ENCODE peak calls at places on chromosome 1, in seven cellular contexts. I is tibial artery; P is neuronal stem cell; A is NCI-H1105; C is stimulated activated CD4-positive, alpha-beta T cell treated with anti-CD3 and anti-CD28 coated beads, Interleukin-4, amount 100 ng/mL, for 4 hours; U is activated CD8-positive, alpha-beta memory T cell treated with anti-CD3 and anti-CD28 coated beads, Interleukin-2, amount 50 U/mL, for 48 hours; E is LoVo. J is an unnamed sample.
A peak's percentile ranks its signal among the peaks of the same experiment; 100 is the strongest.

GRCh38 chr1:91498498-91499245 is 2.0 kb upstream of the CDC7 start:
- DNase-seq in C (no peak), E (no peak), P (no peak), U (no peak), A (no peak), I (no peak), J (no peak)

GRCh38 chr1:78520216-78520615 is 29.4 kb downstream of the PTGFR start:
- DNase-seq in E (no peak), P (no peak), A (no peak), C (no peak), I (no peak), U (no peak), J (no peak)

GRCh38 chr1:27600500-27601175 is 3.3 kb downstream of the AHDC1 start:
- DNase-seq in C (no peak), I (no peak), P (no peak), A (no peak), U (no peak), E (no peak), J (no peak)

GRCh38 chr1:192887426-192887825 is 78.6 kb downstream of the RGS2 start:
- DNase-seq in I (no peak), U (no peak), A (no peak), E (no peak), P (no peak), C (no peak), J (no peak)

GRCh38 chr1:237713886-237714285 is 176.8 kb downstream of the ZP4 start:
- DNase-seq in A (no peak), I (no peak), E (no peak), C (no peak), P (no peak), U (no peak), J (no peak)

GRCh38 chr1:87404306-87404705 is 75.6 kb downstream of the LMO4 start:
- DNase-seq in C (no peak), U (no peak), A (no peak), P (no peak), I (no peak), E (peak; percentile 15), J (no peak)

GRCh38 chr1:2559509-2560298 is 3.5 kb downstream of the TNFRSF14 start:
- DNase-seq in C (no peak), A (no peak), U (no peak), E (no peak), I (no peak), P (no peak), J (no peak)

GRCh38 chr1:8862528-8862927 is 16.0 kb downstream of the ENO1 start:
- DNase-seq in U (peak; percentile 73), I (no peak), A (no peak), P (no peak), E (no peak), C (peak; percentile 38), J (no peak)

GRCh38 chr1:234605983-234606730 is 3.8 kb downstream of the IRF2BP2 start:
- DNase-seq in C (peak; percentile 76), P (no peak), A (peak; percentile 23), U (no peak), E (no peak), I (no peak), J (no peak)

GRCh38 chr1:221715321-221716169 is 26.3 kb downstream of the DUSP10 start:
- DNase-seq in P (no peak), A (peak; percentile 85), U (no peak), I (no peak), C (no peak), E (no peak), J (no peak)

GRCh38 chr1:9251501-9251900 is 16.9 kb downstream of the H6PD start:
- DNase-seq in E (no peak), A (no peak), U (no peak), P (no peak), I (no peak), C (no peak), J (no peak)

GRCh38 chr1:118294817-118295486 is 109.9 kb upstream of the SPAG17 start:
- DNase-seq in P (no peak), I (no peak), A (no peak), U (no peak), E (no peak), C (no peak), J (no peak)

GRCh38 chr1:71049951-71050598 is 2.5 kb upstream of the PTGER3 start:
- DNase-seq in I (no peak), U (no peak), C (no peak), A (peak; percentile 45), E (peak; percentile 69), P (peak; percentile 70), J (no peak)

GRCh38 chr1:172914517-172915144 is 136.1 kb downstream of the TNFSF18 start:
- DNase-seq in A (no peak), C (no peak), E (peak; percentile 39), I (no peak), P (no peak), U (no peak), J (no peak)

GRCh38 chr1:97160796-97161195 is 439.2 kb downstream of the PTBP2 start:
- DNase-seq in I (no peak), U (no peak), A (peak; percentile 43), C (no peak), P (no peak), E (no peak), J (no peak)

GRCh38 chr1:178530037-178530402 is 17.1 kb downstream of the TEX35 start:
- DNase-seq in U (no peak), I (no peak), E (peak; percentile 79), P (no peak), A (no peak), C (no peak), J (peak; percentile 44)

GRCh38 chr1:145804235-145805045 is 19.5 kb downstream of the RNF115 start:
- DNase-seq in U (no peak), A (no peak), E (no peak), P (no peak), I (no peak), C (no peak), J (no peak)

GRCh38 chr1:38000529-38001453 is 4.5 kb downstream of the FHL3 start:
- DNase-seq in C (no peak), U (no peak), I (peak; percentile 76), A (no peak), E (no peak), P (no peak), J (peak; percentile 80)

GRCh38 chr1:227923353-227924167 is 24.2 kb downstream of the WNT9A start:
- DNase-seq in E (no peak), U (no peak), P (no peak), C (no peak), I (no peak), A (no peak), J (no peak)

GRCh38 chr1:47893412-47893811 is 103.8 kb downstream of the TRABD2B start:
- DNase-seq in E (no peak), P (no peak), U (no peak), C (no peak), A (peak; percentile 6), I (no peak), J (no peak)

GRCh38 chr1:191343816-191344215 is 814.4 kb upstream of the RGS18 start:
- DNase-seq in E (no peak), P (no peak), I (no peak), U (no peak), C (no peak), A (no peak), J (no peak)

GRCh38 chr1:88168126-88168525 is 515.9 kb upstream of the PKN2 start:
- DNase-seq in U (no peak), A (no peak), I (no peak), E (no peak), P (no peak), C (no peak), J (no peak)

GRCh38 chr1:200445213-200445612 is 35.4 kb upstream of the ZNF281 start:
- DNase-seq in I (no peak), C (no peak), A (no peak), P (no peak), E (no peak), U (no peak), J (no peak)

GRCh38 chr1:106721779-106722178 is 334.7 kb upstream of the PRMT6 start:
- DNase-seq in C (no peak), P (no peak), I (no peak), U (no peak), E (no peak), A (no peak), J (no peak)

GRCh38 chr1:81803423-81804103 is 2.8 kb downstream of the ADGRL2 start:
- DNase-seq in U (no peak), P (peak; percentile 77), A (no peak), C (no peak), I (no peak), E (no peak), J (no peak)